ENCODE peak calls at places on chromosomes 3 and 15, in five cellular contexts. W is HCT116, N is HepG2, T is SK-N-SH, G is K562. P is an unnamed sample.

GRCh38 chr3:164230385-164231094 is 847.8 kb downstream of the SI start:
- DNase-seq in W (no peak), N (no peak), T (no peak), G (no peak), P (no peak)

GRCh38 chr3:58184309-58184981 is 26.3 kb downstream of the DNASE1L3 start:
- DNase-seq in W (no peak), N (no peak), T (no peak), G (no peak), P (no peak)

GRCh38 chr15:84715442-84716035 is 400 bp downstream of the SEC11A start:
- DNase-seq in W (no peak), N (no peak), T (peak), G (no peak), P (no peak)

GRCh38 chr3:72245183-72245811 is 460.3 kb upstream of the PROK2 start:
- DNase-seq in W (no peak), N (no peak), T (peak), G (no peak), P (no peak)

GRCh38 chr15:99412082-99412481 is 153.7 kb upstream of the MEF2A start:
- DNase-seq in W (no peak), N (no peak), T (no peak), G (no peak), P (no peak)

GRCh38 chr3:153295906-153296305 is 133.9 kb downstream of the RAP2B start:
- DNase-seq in W (no peak), N (no peak), T (no peak), G (no peak), P (no peak)

GRCh38 chr15:101294731-101295606 is at the start of gene SNRPA1:
- DNase-seq in W (peak), N (peak), T (peak), G (peak), P (peak)

GRCh38 chr3:188584958-188585689 is 431.2 kb downstream of the LPP start:
- DNase-seq in W (no peak), N (no peak), T (no peak), G (no peak), P (peak)

GRCh38 chr15:73809728-73810501 is 56.8 kb upstream of the INSYN1 start:
- DNase-seq in W (no peak), N (no peak), T (peak), G (no peak), P (peak)

GRCh38 chr15:100733088-100733487 is 130.7 kb downstream of the ASB7 start:
- DNase-seq in W (no peak), N (no peak), T (peak), G (no peak), P (peak)

GRCh38 chr3:194606941-194607340 is 26.3 kb downstream of the TMEM44 start:
- DNase-seq in W (no peak), N (no peak), T (no peak), G (no peak), P (no peak)

GRCh38 chr15:98968576-98968975 is 39.0 kb downstream of the PGPEP1L start:
- DNase-seq in W (no peak), N (no peak), T (no peak), G (no peak), P (no peak)

GRCh38 chr15:77865106-77865630 is 212.3 kb downstream of the TBC1D2B start:
- DNase-seq in W (no peak), N (no peak), T (no peak), G (no peak), P (no peak)

GRCh38 chr3:136075816-136076215 is 110.3 kb downstream of the PPP2R3A start:
- DNase-seq in W (no peak), N (no peak), T (no peak), G (no peak), P (no peak)

GRCh38 chr3:64049832-64050231 is 26.5 kb upstream of the PSMD6 start:
- DNase-seq in W (no peak), N (no peak), T (no peak), G (no peak), P (no peak)

GRCh38 chr3:15982667-15983145 is 184.9 kb upstream of the ANKRD28 start:
- DNase-seq in W (peak), N (no peak), T (peak), G (no peak), P (no peak)

GRCh38 chr3:38651153-38651789 is 1.8 kb upstream of the SCN5A start:
- DNase-seq in W (peak), N (peak), T (peak), G (peak), P (peak)

GRCh38 chr3:160941885-160942494 is 163.2 kb downstream of the B3GALNT1 start:
- DNase-seq in W (peak), N (peak), T (peak), G (peak), P (peak)

GRCh38 chr3:82259994-82260393 is 498.5 kb upstream of the GBE1 start:
- DNase-seq in W (no peak), N (no peak), T (no peak), G (no peak), P (no peak)

GRCh38 chr15:84947947-84948830 is 33.5 kb upstream of the PDE8A start:
- DNase-seq in W (no peak), N (no peak), T (no peak), G (peak), P (no peak)

GRCh38 chr15:31100738-31101137 is 787 bp downstream of the TRPM1 start:
- DNase-seq in W (no peak), N (no peak), T (no peak), G (no peak), P (no peak)

GRCh38 chr15:64070106-64070505 is 23.5 kb downstream of the CIAO2A start:
- DNase-seq in W (no peak), N (no peak), T (no peak), G (peak), P (no peak)

GRCh38 chr15:64072812-64073211 is 20.8 kb downstream of the CIAO2A start:
- DNase-seq in W (no peak), N (peak), T (no peak), G (peak), P (no peak)

GRCh38 chr15:64071931-64072765 is 21.5 kb downstream of the CIAO2A start:
- DNase-seq in W (no peak), N (no peak), T (no peak), G (peak), P (no peak)

GRCh38 chr15:64068133-64068532 is 21.8 kb upstream of the DAPK2 start:
- DNase-seq in W (no peak), N (no peak), T (no peak), G (peak), P (no peak)

GRCh38 chr15:64070965-64071851 is 22.4 kb downstream of the CIAO2A start:
- DNase-seq in W (no peak), N (peak), T (no peak), G (peak), P (no peak)
- TF ChIP-seq JUND in W (no peak), N (no peak), T (peak), G (peak), P (no peak)

GRCh38 chr15:71050461-71050860 is 64.8 kb upstream of the THSD4 start:
- DNase-seq in W (no peak), N (no peak), T (no peak), G (no peak), P (no peak)
- TF ChIP-seq JUND in W (no peak), N (no peak), T (no peak), G (no peak), P (no peak)

GRCh38 chr3:147364771-147365170 is 41.6 kb downstream of the ZIC4 start:
- DNase-seq in W (no peak), N (no peak), T (no peak), G (no peak), P (no peak)
- TF ChIP-seq JUND in W (no peak), N (no peak), T (no peak), G (no peak), P (no peak)

DNA sequence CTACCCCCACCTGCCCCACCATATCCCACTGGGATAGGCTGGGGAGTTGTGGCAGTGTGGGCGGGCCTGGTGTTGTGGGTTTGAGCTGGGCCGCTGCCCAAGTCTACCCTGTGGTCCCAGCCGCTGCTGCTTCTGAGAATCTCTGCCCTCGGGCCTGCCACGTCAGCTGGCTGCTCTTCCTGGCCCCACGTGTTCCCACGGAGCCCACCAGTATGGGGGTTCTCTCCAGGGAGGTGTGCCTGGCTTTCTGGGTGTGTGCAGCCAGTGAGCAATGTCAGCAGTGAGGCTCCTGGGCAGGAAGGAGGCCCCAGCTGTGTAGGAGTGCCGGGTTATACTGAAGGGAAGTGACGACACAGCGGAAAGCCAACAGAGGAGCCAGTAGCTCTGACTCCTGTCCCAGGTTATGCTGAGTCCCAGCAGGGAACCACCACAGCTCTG is 10.5 kb downstream of the GNAI2 start:
- DNase-seq in W (peak), N (no peak), T (peak), G (peak), P (no peak)
- TF ChIP-seq JUND in W (no peak), N (no peak), T (no peak), G (peak), P (no peak)

GRCh38 chr3:170052398-170052797 is 14.6 kb downstream of the GPR160 start:
- DNase-seq in W (no peak), N (no peak), T (no peak), G (no peak), P (no peak)

GRCh38 chr3:170057550-170057949 is 19.8 kb downstream of the GPR160 start:
- DNase-seq in W (no peak), N (no peak), T (no peak), G (no peak), P (no peak)

GRCh38 chr3:170054204-170054603 is 16.4 kb downstream of the GPR160 start:
- DNase-seq in W (no peak), N (no peak), T (no peak), G (no peak), P (peak)

GRCh38 chr3:170056710-170057454 is 19.1 kb downstream of the GPR160 start:
- DNase-seq in W (no peak), N (no peak), T (no peak), G (no peak), P (no peak)

GRCh38 chr3:170055209-170055608 is 17.4 kb downstream of the GPR160 start:
- DNase-seq in W (no peak), N (no peak), T (no peak), G (no peak), P (no peak)
- TF ChIP-seq JUND in W (no peak), N (no peak), T (no peak), G (no peak), P (no peak)

DNA sequence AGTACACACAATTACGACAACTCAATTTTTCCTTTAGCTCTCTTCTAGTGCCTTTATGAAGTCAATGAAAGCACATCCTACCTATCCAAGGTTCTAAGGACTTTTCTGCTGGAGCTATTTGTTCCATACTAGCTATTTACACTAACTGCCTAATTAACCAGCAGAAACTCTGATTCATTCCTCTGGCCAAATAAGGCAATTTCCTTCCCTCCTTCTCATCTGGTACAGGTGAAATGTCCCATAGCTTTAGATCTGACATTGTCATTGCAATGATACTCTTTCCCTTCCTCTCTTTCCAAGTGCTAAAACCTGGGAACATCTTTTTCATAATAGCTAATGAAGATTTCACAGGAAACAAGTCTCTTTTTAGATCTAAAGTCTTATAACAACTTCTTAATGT is 521.7 kb downstream of the SOX2 start:
- DNase-seq in W (no peak), N (no peak), T (no peak), G (no peak), P (no peak)
- TF ChIP-seq JUND in W (no peak), N (no peak), T (no peak), G (no peak), P (no peak)